ENCODE peak calls at places on chromosomes 11 and 22, in nine cellular contexts. One of them, this sample, is unnamed.

GRCh38 chr11:121483805-121484478 is 31.2 kb upstream of the SORL1-AS1 start:
- DNase-seq in CD4-positive, alpha-beta memory T cell: no peak
- DNase-seq in upper lobe of right lung: no peak
- DNase-seq in tibial artery: no peak
- DNase-seq in adrenal gland: no peak
- DNase-seq in prostate gland: no peak
- DNase-seq in spleen: no peak
- DNase-seq in colonic mucosa: no peak
- DNase-seq in body of pancreas: no peak
- DNase-seq in this sample: no peak

GRCh38 chr11:128948583-128948982 is 5.9 kb upstream of the TP53AIP1 start:
- DNase-seq in CD4-positive, alpha-beta memory T cell: no peak
- DNase-seq in upper lobe of right lung: no peak
- DNase-seq in tibial artery: no peak
- DNase-seq in adrenal gland: no peak
- DNase-seq in prostate gland: no peak
- DNase-seq in spleen: no peak
- DNase-seq in colonic mucosa: no peak
- DNase-seq in body of pancreas: no peak
- DNase-seq in this sample: no peak

GRCh38 chr22:50622723-50623327 is 5.1 kb downstream of the ARSA start:
- DNase-seq in CD4-positive, alpha-beta memory T cell: no peak
- DNase-seq in upper lobe of right lung: no peak
- DNase-seq in tibial artery: no peak
- DNase-seq in adrenal gland: no peak
- DNase-seq in prostate gland: peak
- DNase-seq in spleen: peak
- DNase-seq in colonic mucosa: peak
- DNase-seq in body of pancreas: peak
- DNase-seq in this sample: no peak

GRCh38 chr11:94305146-94305545 is 766 bp downstream of the IZUMO1R start:
- DNase-seq in CD4-positive, alpha-beta memory T cell: no peak
- DNase-seq in upper lobe of right lung: no peak
- DNase-seq in tibial artery: no peak
- DNase-seq in adrenal gland: no peak
- DNase-seq in prostate gland: no peak
- DNase-seq in spleen: no peak
- DNase-seq in colonic mucosa: no peak
- DNase-seq in body of pancreas: no peak
- DNase-seq in this sample: no peak

GRCh38 chr11:106087815-106088435 is 10.5 kb downstream of the AASDHPPT start:
- DNase-seq in CD4-positive, alpha-beta memory T cell: peak
- DNase-seq in upper lobe of right lung: peak
- DNase-seq in tibial artery: no peak
- DNase-seq in adrenal gland: peak
- DNase-seq in prostate gland: peak
- DNase-seq in spleen: no peak
- DNase-seq in colonic mucosa: peak
- DNase-seq in body of pancreas: peak
- DNase-seq in this sample: peak

GRCh38 chr22:26259510-26259909 is 90.2 kb downstream of the SEZ6L start:
- DNase-seq in CD4-positive, alpha-beta memory T cell: no peak
- DNase-seq in upper lobe of right lung: no peak
- DNase-seq in tibial artery: no peak
- DNase-seq in adrenal gland: peak
- DNase-seq in prostate gland: no peak
- DNase-seq in spleen: no peak
- DNase-seq in colonic mucosa: no peak
- DNase-seq in body of pancreas: no peak
- DNase-seq in this sample: no peak

GRCh38 chr11:2929880-2930704 is 872 bp upstream of the PHLDA2 start:
- DNase-seq in CD4-positive, alpha-beta memory T cell: peak
- DNase-seq in upper lobe of right lung: peak
- DNase-seq in tibial artery: peak
- DNase-seq in adrenal gland: no peak
- DNase-seq in prostate gland: peak
- DNase-seq in spleen: peak
- DNase-seq in colonic mucosa: peak
- DNase-seq in body of pancreas: peak
- DNase-seq in this sample: no peak

GRCh38 chr11:131624526-131624925 is 254.1 kb downstream of the NTM start:
- DNase-seq in CD4-positive, alpha-beta memory T cell: no peak
- DNase-seq in upper lobe of right lung: no peak
- DNase-seq in tibial artery: no peak
- DNase-seq in adrenal gland: no peak
- DNase-seq in prostate gland: no peak
- DNase-seq in spleen: no peak
- DNase-seq in colonic mucosa: no peak
- DNase-seq in body of pancreas: no peak
- DNase-seq in this sample: no peak

GRCh38 chr22:45149671-45150070 is 14.1 kb upstream of the NUP50 start:
- DNase-seq in CD4-positive, alpha-beta memory T cell: no peak
- DNase-seq in upper lobe of right lung: no peak
- DNase-seq in tibial artery: no peak
- DNase-seq in adrenal gland: no peak
- DNase-seq in prostate gland: no peak
- DNase-seq in spleen: no peak
- DNase-seq in colonic mucosa: no peak
- DNase-seq in body of pancreas: no peak
- DNase-seq in this sample: no peak

GRCh38 chr22:23520875-23521441 is 59.1 kb downstream of the IGLL1 start:
- DNase-seq in CD4-positive, alpha-beta memory T cell: no peak
- DNase-seq in upper lobe of right lung: no peak
- DNase-seq in tibial artery: no peak
- DNase-seq in adrenal gland: no peak
- DNase-seq in prostate gland: no peak
- DNase-seq in spleen: peak
- DNase-seq in colonic mucosa: peak
- DNase-seq in body of pancreas: no peak
- DNase-seq in this sample: peak

GRCh38 chr22:43007519-43008102 is 7.3 kb downstream of the PACSIN2 start:
- DNase-seq in CD4-positive, alpha-beta memory T cell: no peak
- DNase-seq in upper lobe of right lung: peak
- DNase-seq in tibial artery: no peak
- DNase-seq in adrenal gland: peak
- DNase-seq in prostate gland: no peak
- DNase-seq in spleen: no peak
- DNase-seq in colonic mucosa: peak
- DNase-seq in body of pancreas: peak
- DNase-seq in this sample: no peak

GRCh38 chr11:76185511-76185910 is 20.8 kb downstream of the WNT11 start:
- DNase-seq in CD4-positive, alpha-beta memory T cell: no peak
- DNase-seq in upper lobe of right lung: no peak
- DNase-seq in tibial artery: peak
- DNase-seq in adrenal gland: no peak
- DNase-seq in prostate gland: no peak
- DNase-seq in spleen: no peak
- DNase-seq in colonic mucosa: no peak
- DNase-seq in body of pancreas: no peak
- DNase-seq in this sample: no peak

GRCh38 chr11:11072067-11072466 is 214.2 kb upstream of the ZBED5 start:
- DNase-seq in CD4-positive, alpha-beta memory T cell: no peak
- DNase-seq in upper lobe of right lung: no peak
- DNase-seq in tibial artery: no peak
- DNase-seq in adrenal gland: no peak
- DNase-seq in prostate gland: no peak
- DNase-seq in spleen: no peak
- DNase-seq in colonic mucosa: no peak
- DNase-seq in body of pancreas: no peak
- DNase-seq in this sample: no peak

GRCh38 chr22:30396871-30397655 is at the start of gene SEC14L2:
- DNase-seq in CD4-positive, alpha-beta memory T cell: peak
- DNase-seq in upper lobe of right lung: peak
- DNase-seq in tibial artery: peak
- DNase-seq in adrenal gland: peak
- DNase-seq in prostate gland: peak
- DNase-seq in spleen: no peak
- DNase-seq in colonic mucosa: peak
- DNase-seq in body of pancreas: peak
- DNase-seq in this sample: peak

GRCh38 chr11:70080763-70081162 is 2.6 kb downstream of the ANO1 start:
- DNase-seq in CD4-positive, alpha-beta memory T cell: no peak
- DNase-seq in upper lobe of right lung: no peak
- DNase-seq in tibial artery: no peak
- DNase-seq in adrenal gland: no peak
- DNase-seq in prostate gland: no peak
- DNase-seq in spleen: no peak
- DNase-seq in colonic mucosa: no peak
- DNase-seq in body of pancreas: no peak
- DNase-seq in this sample: no peak

GRCh38 chr11:2217211-2218081 is 45.8 kb upstream of the TH start:
- DNase-seq in CD4-positive, alpha-beta memory T cell: peak
- DNase-seq in upper lobe of right lung: peak
- DNase-seq in tibial artery: no peak
- DNase-seq in adrenal gland: no peak
- DNase-seq in prostate gland: no peak
- DNase-seq in spleen: peak
- DNase-seq in colonic mucosa: no peak
- DNase-seq in body of pancreas: peak
- DNase-seq in this sample: no peak

GRCh38 chr11:70415176-70415575 is 16.8 kb downstream of the CTTN start:
- DNase-seq in CD4-positive, alpha-beta memory T cell: no peak
- DNase-seq in upper lobe of right lung: no peak
- DNase-seq in tibial artery: no peak
- DNase-seq in adrenal gland: no peak
- DNase-seq in prostate gland: no peak
- DNase-seq in spleen: no peak
- DNase-seq in colonic mucosa: no peak
- DNase-seq in body of pancreas: no peak
- DNase-seq in this sample: peak

GRCh38 chr11:11976476-11977187 is 31.8 kb downstream of the DKK3 start:
- DNase-seq in CD4-positive, alpha-beta memory T cell: no peak
- DNase-seq in upper lobe of right lung: peak
- DNase-seq in tibial artery: peak
- DNase-seq in adrenal gland: no peak
- DNase-seq in prostate gland: no peak
- DNase-seq in spleen: no peak
- DNase-seq in colonic mucosa: peak
- DNase-seq in body of pancreas: no peak
- DNase-seq in this sample: no peak

GRCh38 chr11:35141034-35141433 is 2.1 kb downstream of the CD44 start:
- DNase-seq in CD4-positive, alpha-beta memory T cell: peak
- DNase-seq in upper lobe of right lung: no peak
- DNase-seq in tibial artery: no peak
- DNase-seq in adrenal gland: no peak
- DNase-seq in prostate gland: no peak
- DNase-seq in spleen: no peak
- DNase-seq in colonic mucosa: no peak
- DNase-seq in body of pancreas: no peak
- DNase-seq in this sample: no peak
- H3K27ac ChIP-seq in CD4-positive, alpha-beta memory T cell: peak
- H3K27ac ChIP-seq in upper lobe of right lung: peak
- H3K27ac ChIP-seq in tibial artery: peak
- H3K27ac ChIP-seq in adrenal gland: peak
- H3K27ac ChIP-seq in prostate gland: peak
- H3K27ac ChIP-seq in spleen: peak
- H3K27ac ChIP-seq in colonic mucosa: peak
- H3K27ac ChIP-seq in body of pancreas: peak
- H3K27ac ChIP-seq in this sample: no peak

GRCh38 chr11:86558219-86558618 is 114.2 kb downstream of the ME3 start:
- DNase-seq in CD4-positive, alpha-beta memory T cell: no peak
- DNase-seq in upper lobe of right lung: no peak
- DNase-seq in tibial artery: no peak
- DNase-seq in adrenal gland: peak
- DNase-seq in prostate gland: no peak
- DNase-seq in spleen: no peak
- DNase-seq in colonic mucosa: no peak
- DNase-seq in body of pancreas: no peak
- DNase-seq in this sample: no peak

GRCh38 chr11:86558841-86559240 is 113.6 kb downstream of the ME3 start:
- DNase-seq in CD4-positive, alpha-beta memory T cell: no peak
- DNase-seq in upper lobe of right lung: no peak
- DNase-seq in tibial artery: no peak
- DNase-seq in adrenal gland: no peak
- DNase-seq in prostate gland: no peak
- DNase-seq in spleen: no peak
- DNase-seq in colonic mucosa: no peak
- DNase-seq in body of pancreas: no peak
- DNase-seq in this sample: no peak

GRCh38 chr11:86559311-86559945 is 113.0 kb downstream of the ME3 start:
- DNase-seq in CD4-positive, alpha-beta memory T cell: no peak
- DNase-seq in upper lobe of right lung: no peak
- DNase-seq in tibial artery: no peak
- DNase-seq in adrenal gland: peak
- DNase-seq in prostate gland: no peak
- DNase-seq in spleen: no peak
- DNase-seq in colonic mucosa: no peak
- DNase-seq in body of pancreas: no peak
- DNase-seq in this sample: no peak
- H3K27ac ChIP-seq in CD4-positive, alpha-beta memory T cell: no peak
- H3K27ac ChIP-seq in upper lobe of right lung: peak
- H3K27ac ChIP-seq in tibial artery: peak
- H3K27ac ChIP-seq in adrenal gland: peak
- H3K27ac ChIP-seq in prostate gland: peak
- H3K27ac ChIP-seq in spleen: no peak
- H3K27ac ChIP-seq in colonic mucosa: no peak
- H3K27ac ChIP-seq in body of pancreas: peak
- H3K27ac ChIP-seq in this sample: no peak

GRCh38 chr11:8811571-8811970 is 99.4 kb upstream of the AKIP1 start:
- DNase-seq in CD4-positive, alpha-beta memory T cell: no peak
- DNase-seq in upper lobe of right lung: no peak
- DNase-seq in tibial artery: no peak
- DNase-seq in adrenal gland: no peak
- DNase-seq in prostate gland: no peak
- DNase-seq in spleen: no peak
- DNase-seq in colonic mucosa: no peak
- DNase-seq in body of pancreas: no peak
- DNase-seq in this sample: no peak
- H3K27ac ChIP-seq in CD4-positive, alpha-beta memory T cell: no peak
- H3K27ac ChIP-seq in upper lobe of right lung: peak
- H3K27ac ChIP-seq in tibial artery: peak
- H3K27ac ChIP-seq in adrenal gland: peak
- H3K27ac ChIP-seq in prostate gland: peak
- H3K27ac ChIP-seq in spleen: no peak
- H3K27ac ChIP-seq in colonic mucosa: peak
- H3K27ac ChIP-seq in body of pancreas: peak
- H3K27ac ChIP-seq in this sample: peak

GRCh38 chr11:64855596-64856304 is 11.3 kb upstream of the CDC42BPG start:
- DNase-seq in CD4-positive, alpha-beta memory T cell: no peak
- DNase-seq in upper lobe of right lung: no peak
- DNase-seq in tibial artery: no peak
- DNase-seq in adrenal gland: no peak
- DNase-seq in prostate gland: no peak
- DNase-seq in spleen: no peak
- DNase-seq in colonic mucosa: no peak
- DNase-seq in body of pancreas: no peak
- DNase-seq in this sample: no peak
- H3K27ac ChIP-seq in CD4-positive, alpha-beta memory T cell: peak
- H3K27ac ChIP-seq in upper lobe of right lung: peak
- H3K27ac ChIP-seq in tibial artery: peak
- H3K27ac ChIP-seq in adrenal gland: peak
- H3K27ac ChIP-seq in prostate gland: no peak
- H3K27ac ChIP-seq in spleen: peak
- H3K27ac ChIP-seq in colonic mucosa: peak
- H3K27ac ChIP-seq in body of pancreas: peak
- H3K27ac ChIP-seq in this sample: peak

This sample was measured in substantia nigra.